ENCODE peak calls at places on chromosomes 2 and 18, in four cellular contexts. X is left ventricle myocardium inferior, B is neuronal stem cell, G is SJSA1. S is an unnamed sample.
A peak's percentile ranks its signal among the peaks of the same experiment; 100 is the strongest.

GRCh38 chr2:60675309-60675708 is 80.8 kb upstream of the PAPOLG start:
- DNase-seq in X (no peak), B (no peak), G (no peak), S (no peak)

GRCh38 chr2:187580462-187581124 is 26.4 kb upstream of the TFPI start:
- DNase-seq in G (no peak), B (no peak), X (no peak), S (no peak)

GRCh38 chr2:96770451-96770850 is 9.7 kb downstream of the CNNM4 start:
- DNase-seq in G (no peak), X (no peak), B (no peak), S (no peak)

GRCh38 chr2:236745420-236746210 is 176.0 kb downstream of the ACKR3 start:
- DNase-seq in B (no peak), X (no peak), G (peak; percentile 94), S (no peak)

GRCh38 chr2:63486861-63487290 is 101.4 kb downstream of the WDPCP start:
- DNase-seq in G (no peak), B (no peak), X (no peak), S (no peak)

GRCh38 chr2:197168705-197169104 is 141.9 kb downstream of the ANKRD44 start:
- DNase-seq in G (peak; percentile 77), X (peak; percentile 46), B (peak; percentile 77), S (peak; percentile 57)

GRCh38 chr2:59789523-59789922 is 763.9 kb downstream of the BCL11A start:
- DNase-seq in G (no peak), B (no peak), X (no peak), S (no peak)

GRCh38 chr18:10798727-10799435 is 273.1 kb downstream of the NAPG start:
- DNase-seq in B (no peak), G (no peak), X (no peak), S (no peak)

GRCh38 chr2:235343156-235343774 is 150.6 kb upstream of the AGAP1 start:
- DNase-seq in X (no peak), G (no peak), B (no peak), S (no peak)

GRCh38 chr2:25416674-25417073 is 74.9 kb upstream of the DNMT3A start:
- DNase-seq in G (no peak), B (no peak), X (no peak), S (no peak)

GRCh38 chr18:79749251-79750191 is 48.2 kb upstream of the KCNG2 start:
- DNase-seq in B (no peak), X (no peak), G (no peak), S (no peak)

GRCh38 chr2:75047189-75047812 is 88.9 kb downstream of the POLE4 start:
- DNase-seq in X (no peak), G (no peak), B (no peak), S (no peak)

GRCh38 chr2:43777306-43777926 is 3.6 kb downstream of the DYNC2LI1 start:
- DNase-seq in B (no peak), G (no peak), X (no peak), S (no peak)

GRCh38 chr2:174750923-174751441 is 13.3 kb downstream of the CHRNA1 start:
- DNase-seq in X (no peak), B (no peak), G (no peak), S (no peak)

GRCh38 chr18:31512203-31512764 is 14.3 kb downstream of the DSG2 start:
- DNase-seq in G (peak; percentile 87), B (no peak), X (no peak), S (no peak)

GRCh38 chr18:28132084-28132483 is 44.8 kb downstream of the CDH2 start:
- DNase-seq in G (no peak), B (no peak), X (no peak), S (no peak)

GRCh38 chr18:61643884-61644647 is 248.7 kb downstream of the RNF152 start:
- DNase-seq in G (no peak), X (no peak), B (no peak), S (no peak)

GRCh38 chr2:99753505-99753904 is 263.7 kb upstream of the REV1 start:
- DNase-seq in B (no peak), G (no peak), X (no peak), S (no peak)

GRCh38 chr2:239943571-239943970 is 81.6 kb downstream of the NDUFA10 start:
- DNase-seq in X (peak; percentile 8), G (no peak), B (no peak), S (no peak)

GRCh38 chr2:120429586-120430500 is 83.9 kb downstream of the INHBB start:
- DNase-seq in X (no peak), G (no peak), B (no peak), S (no peak)
- H3K27me3 ChIP-seq in X (peaks cover 59% of the 10 kb centered on the region), G (peaks cover 39% of the 10 kb centered on the region), B (peaks cover 68% of the 10 kb centered on the region), S (peaks cover 5% of the 10 kb centered on the region)

DNA sequence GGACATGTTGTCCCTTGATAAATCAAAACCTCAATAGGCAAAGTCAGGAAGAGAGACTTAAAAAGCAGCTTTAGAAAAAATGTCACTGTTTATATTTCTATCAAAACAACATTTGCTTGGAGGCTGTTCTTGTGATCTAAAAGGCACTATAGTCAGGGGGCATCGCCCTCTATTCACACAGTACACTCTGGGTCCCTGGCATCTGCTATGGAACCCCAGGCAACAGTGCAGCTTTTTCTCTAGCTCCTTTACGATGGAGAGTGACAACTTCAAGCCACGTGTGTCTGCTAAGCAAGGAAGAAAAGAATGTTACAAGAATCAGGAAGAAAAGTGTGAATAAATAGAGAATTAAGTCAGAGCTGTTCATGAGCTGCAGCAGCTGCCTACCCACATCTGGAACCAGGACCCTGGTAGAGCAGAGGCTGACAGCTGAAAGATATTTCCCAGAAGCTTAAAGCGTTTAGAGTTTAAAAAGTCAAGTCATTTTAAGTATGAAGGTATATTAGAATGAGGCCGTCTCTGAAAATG is 11.2 kb downstream of the RND3 start:
- DNase-seq in G (no peak), B (no peak), X (no peak), S (no peak)
- H3K4me3 ChIP-seq in G (no peak overlapping the region), B (no peak overlapping the region), X (peak overlapping the region; percentile 36), S (peak overlapping the region; percentile 32)

GRCh38 chr2:172099472-172100079 is 3.1 kb downstream of the DLX2 start:
- DNase-seq in B (no peak), X (no peak), G (no peak), S (no peak)

GRCh38 chr2:172101008-172101706 is 1.5 kb downstream of the DLX2 start:
- DNase-seq in B (peak; percentile 21), X (no peak), G (no peak), S (no peak)

GRCh38 chr2:172101707-172102158 is 967 bp downstream of the DLX2 start:
- DNase-seq in G (no peak), B (no peak), X (no peak), S (no peak)

GRCh38 chr2:172098650-172099471 is 3.8 kb downstream of the DLX2 start:
- DNase-seq in B (peak; percentile 58), X (no peak), G (peak; percentile 94), S (peak; percentile 68)

DNA sequence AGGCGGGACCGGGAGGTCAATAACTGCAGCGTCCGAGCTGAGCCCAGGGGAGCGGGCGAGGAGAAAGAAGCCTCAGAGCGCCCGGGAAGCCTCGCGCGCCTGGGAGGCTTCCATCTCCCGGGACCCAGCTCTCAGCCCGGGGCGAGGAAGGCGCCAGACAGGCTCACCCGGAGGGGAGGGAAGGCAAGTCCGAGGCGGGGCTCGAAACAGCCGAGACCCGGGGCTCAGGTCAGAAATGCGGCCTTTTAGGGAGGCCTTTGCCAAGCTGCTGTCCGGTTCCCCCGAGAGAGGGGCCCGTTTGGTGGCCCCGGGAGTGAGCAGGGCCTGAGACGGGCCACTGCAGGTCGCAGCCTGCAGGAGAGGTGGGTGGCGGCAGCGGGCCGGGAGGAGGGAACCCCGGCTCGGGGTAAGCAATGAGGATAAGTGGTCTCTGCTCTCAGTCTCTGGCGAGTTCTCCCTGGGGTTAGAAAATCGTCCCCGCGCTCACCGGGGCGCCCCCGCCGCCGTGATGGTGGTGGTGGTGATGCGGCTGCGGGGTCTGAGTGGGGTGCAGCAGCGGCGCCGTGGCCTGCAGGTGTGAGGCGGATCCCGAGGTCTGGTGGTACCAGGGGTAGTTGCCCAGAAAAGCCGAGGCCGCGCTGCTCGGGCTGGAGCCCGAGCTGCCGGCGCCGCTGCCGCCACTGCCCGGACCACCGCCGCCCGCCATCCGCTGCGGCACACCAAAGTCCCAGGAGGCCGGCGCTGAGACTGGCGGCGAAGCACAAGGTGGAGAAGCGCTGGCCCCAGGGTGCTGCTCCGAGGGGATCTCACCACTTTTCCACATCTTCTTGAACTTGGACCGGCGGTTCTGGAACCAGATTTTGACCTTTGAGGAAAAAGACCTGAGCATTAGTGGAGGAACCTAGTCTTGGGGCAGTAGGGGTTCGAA is 2.4 kb downstream of the DLX2 start:
- DNase-seq in X (no peak), B (peak; percentile 37), G (no peak), S (no peak)
- H3K27me3 ChIP-seq in X (peaks cover 100% of the 10 kb centered on the region), B (peaks cover 87% of the 10 kb centered on the region), G (no peaks in the 10 kb centered on the region), S (peaks cover 79% of the 10 kb centered on the region)

GRCh38 chr2:180604077-180604476 is 376.3 kb upstream of the UBE2E3 start:
- DNase-seq in X (no peak), B (peak; percentile 29), G (no peak), S (no peak)
- H3K4me3 ChIP-seq in X (no peak overlapping the region), B (no peak overlapping the region), G (no peak overlapping the region), S (no peak overlapping the region)

GRCh38 chr2:8239402-8240127 is 442.3 kb upstream of the ID2 start:
- DNase-seq in B (no peak), X (no peak), G (no peak), S (no peak)
- H3K27me3 ChIP-seq in B (no peaks in the 10 kb centered on the region), X (no peaks in the 10 kb centered on the region), G (no peaks in the 10 kb centered on the region), S (no peaks in the 10 kb centered on the region)

GRCh38 chr2:29920130-29920577 is 1.2 kb downstream of the ALK start:
- DNase-seq in G (no peak), B (peak; percentile 87), X (peak; percentile 48), S (peak; percentile 60)
- H3K4me3 ChIP-seq in G (no peak overlapping the region), B (peak overlapping the region; percentile 63), X (peak overlapping the region; percentile 65), S (peak overlapping the region; percentile 62)

GRCh38 chr2:161241894-161242293 is 66.3 kb upstream of the PSMD14 start:
- DNase-seq in B (no peak), X (no peak), G (no peak), S (no peak)

GRCh38 chr2:161237397-161238263 is 70.6 kb upstream of the PSMD14 start:
- DNase-seq in G (peak; percentile 63), B (peak; percentile 56), X (peak; percentile 64), S (peak; percentile 78)

GRCh38 chr2:161239416-161240109 is 68.7 kb upstream of the PSMD14 start:
- DNase-seq in G (no peak), X (peak; percentile 16), B (peak; percentile 81), S (peak; percentile 48)

GRCh38 chr2:161238264-161238558 is 70.0 kb upstream of the PSMD14 start:
- DNase-seq in X (no peak), G (no peak), B (no peak), S (no peak)

DNA sequence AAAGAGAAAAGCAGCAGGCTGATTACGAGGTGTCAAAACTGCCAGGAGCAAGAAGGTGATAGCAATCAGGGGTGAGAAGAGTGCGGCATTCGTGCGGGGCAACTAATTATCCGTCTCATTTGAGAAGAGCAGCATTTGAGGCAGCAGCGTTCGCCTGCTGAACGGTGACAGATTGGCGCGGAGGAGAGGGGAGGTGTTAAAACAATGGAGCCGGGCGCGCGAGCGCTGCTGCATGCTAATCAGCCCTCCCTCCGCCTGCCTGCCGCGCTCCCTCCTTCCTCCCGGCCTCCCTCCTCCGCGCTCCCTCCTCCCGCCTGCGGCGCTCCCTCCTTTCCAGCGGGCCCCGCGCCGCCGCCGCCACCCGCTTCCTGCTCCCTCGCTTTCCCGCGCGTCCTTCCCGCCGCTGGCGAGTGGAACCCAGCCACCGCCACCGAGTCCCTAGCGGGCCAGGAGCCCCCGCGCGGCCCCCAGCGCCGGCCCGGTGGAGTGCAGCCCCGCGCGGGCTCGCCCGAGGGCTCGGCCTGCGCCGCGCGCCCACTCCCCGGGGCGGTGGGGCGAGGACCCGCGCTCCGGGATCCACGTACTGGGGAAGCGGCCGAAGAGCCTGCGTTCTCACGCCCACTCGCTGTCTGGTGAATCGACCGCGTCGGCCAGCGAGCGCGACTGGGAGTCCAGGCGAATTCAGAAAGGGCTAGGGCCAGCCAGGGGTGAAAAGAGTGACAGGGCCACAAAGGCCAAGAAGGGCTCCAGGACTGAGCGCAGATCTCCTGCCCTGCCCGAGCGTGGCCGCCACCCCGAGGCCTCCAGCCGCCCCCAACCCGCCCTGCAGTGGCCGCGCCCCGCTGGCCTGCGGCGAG is 69.4 kb upstream of the PSMD14 start:
- DNase-seq in G (peak; percentile 72), X (peak; percentile 69), B (peak; percentile 64), S (peak; percentile 75)
- H3K27me3 ChIP-seq in G (no peaks in the 10 kb centered on the region), X (no peaks in the 10 kb centered on the region), B (no peaks in the 10 kb centered on the region), S (no peaks in the 10 kb centered on the region)

GRCh38 chr2:160952462-160952861 is 207.8 kb upstream of the TANK start:
- DNase-seq in B (no peak), G (no peak), X (peak; percentile 51), S (peak; percentile 70)
- H3K4me3 ChIP-seq in B (no peak overlapping the region), G (no peak overlapping the region), X (peak overlapping the region; percentile 38), S (peak overlapping the region; percentile 38)